ENCODE peak calls at places on chromosomes 2 and 18, in six cellular contexts. Y is mammary epithelial cell; E is T-helper 2 cell; X is activated naive CD4-positive, alpha-beta T cell treated with Interleukin-2 at 50 U/mL for 16 hours; M is T-cell; P is sciatic nerve. Z is an unnamed sample.
A peak's percentile ranks its signal among the peaks of the same experiment; 100 is the strongest.

GRCh38 chr18:7438631-7439030 is 128.5 kb upstream of the PTPRM start:
- DNase-seq in Y (no peak), E (no peak), X (no peak), M (no peak), P (no peak), Z (no peak)

GRCh38 chr18:58284699-58285490 is 240.9 kb downstream of the NEDD4L start:
- DNase-seq in Y (no peak), E (no peak), X (no peak), M (no peak), P (no peak), Z (no peak)

GRCh38 chr2:56008661-56009411 is 85.3 kb upstream of the EFEMP1 start:
- DNase-seq in Y (peak; percentile 69), E (no peak), X (no peak), M (no peak), P (peak; percentile 68), Z (peak; percentile 46)

GRCh38 chr2:43136862-43137261 is 89.5 kb downstream of the ZFP36L2 start:
- DNase-seq in Y (no peak), E (peak; percentile 47), X (peak; percentile 78), M (peak; percentile 82), P (no peak), Z (no peak)

GRCh38 chr2:170843656-170844055 is 27.0 kb downstream of the GAD1 start:
- DNase-seq in Y (peak; percentile 72), E (no peak), X (no peak), M (no peak), P (no peak), Z (peak; percentile 64)

GRCh38 chr2:175903384-175903936 is 98.6 kb downstream of the LNPK start:
- DNase-seq in Y (no peak), E (no peak), X (no peak), M (no peak), P (no peak), Z (no peak)

GRCh38 chr2:240229603-240230423 is 89.4 kb upstream of the OTOS start:
- DNase-seq in Y (peak; percentile 53), E (no peak), X (peak; percentile 0), M (no peak), P (no peak), Z (peak; percentile 47)

GRCh38 chr2:105777071-105777482 is 32.4 kb downstream of the NCK2 start:
- DNase-seq in Y (no peak), E (no peak), X (peak; percentile 3), M (no peak), P (no peak), Z (no peak)

GRCh38 chr18:9103488-9103887 is 989 bp downstream of the NDUFV2 start:
- DNase-seq in Y (peak; percentile 29), E (no peak), X (no peak), M (no peak), P (no peak), Z (peak; percentile 52)

GRCh38 chr18:34864836-34865497 is 154.9 kb downstream of the DTNA start:
- DNase-seq in Y (no peak), E (no peak), X (no peak), M (no peak), P (no peak), Z (no peak)

GRCh38 chr2:36618381-36618780 is 20.4 kb upstream of the FEZ2 start:
- DNase-seq in Y (peak; percentile 72), E (no peak), X (no peak), M (no peak), P (no peak), Z (peak; percentile 90)

GRCh38 chr2:66437055-66437454 is 2.1 kb downstream of the MEIS1 start:
- DNase-seq in Y (no peak), E (no peak), X (no peak), M (no peak), P (no peak), Z (peak; percentile 16)

GRCh38 chr2:200534572-200534971 is 8.6 kb downstream of the SGO2 start:
- DNase-seq in Y (no peak), E (no peak), X (no peak), M (no peak), P (no peak), Z (no peak)

GRCh38 chr18:31746396-31746795 is 14.3 kb downstream of the SLC25A52 start:
- DNase-seq in Y (no peak), E (no peak), X (no peak), M (no peak), P (no peak), Z (no peak)

GRCh38 chr2:217047209-217047998 is 187.5 kb upstream of the TNP1 start:
- DNase-seq in Y (no peak), E (no peak), X (no peak), M (no peak), P (no peak), Z (no peak)

GRCh38 chr2:241609859-241610793 is 26.8 kb downstream of the THAP4 start:
- DNase-seq in Y (peak; percentile 81), E (peak; percentile 85), X (peak; percentile 90), M (peak; percentile 93), P (peak; percentile 86), Z (peak; percentile 72)

GRCh38 chr2:44949329-44950151 is 8.0 kb downstream of the SIX3 start:
- DNase-seq in Y (no peak), E (no peak), X (no peak), M (no peak), P (no peak), Z (peak; percentile 27)

GRCh38 chr18:60965856-60966255 is 367.4 kb upstream of the CDH20 start:
- DNase-seq in Y (no peak), E (no peak), X (no peak), M (no peak), P (no peak), Z (no peak)

GRCh38 chr2:55161295-55162210 is 70.5 kb downstream of the CLHC1 start:
- DNase-seq in Y (no peak), E (no peak), X (no peak), M (no peak), P (no peak), Z (peak; percentile 32)

Z was measured in bronchial epithelial cell.